ENCODE peak calls at places on chromosomes 6 and 20, in six cellular contexts. D is right lobe of liver, H is spleen, P is A549, S is PC-9, U is brain microvascular endothelial cell. N is an unnamed sample.

GRCh38 chr6:3355358-3356055 is 96.8 kb downstream of the PSMG4 start:
- DNase-seq in U (no peak), H (peak), D (no peak), S (peak), P (no peak), N (peak)

GRCh38 chr6:109381007-109381746 is 1.1 kb downstream of the CD164 start:
- DNase-seq in S (no peak), U (no peak), P (no peak), D (no peak), H (no peak), N (peak)

GRCh38 chr20:37911838-37912273 is 8.9 kb downstream of the VSTM2L start:
- DNase-seq in H (no peak), U (no peak), P (peak), S (no peak), D (no peak), N (peak)

GRCh38 chr6:166527849-166528248 is 58.6 kb downstream of the RAMACL start:
- DNase-seq in D (no peak), S (no peak), H (no peak), P (no peak), U (no peak), N (no peak)

GRCh38 chr6:35058041-35058675 is 83.0 kb downstream of the TCP11 start:
- DNase-seq in U (no peak), S (no peak), D (no peak), P (no peak), H (peak), N (peak)

GRCh38 chr6:109743739-109744138 is 52.6 kb downstream of the FIG4 start:
- DNase-seq in D (no peak), U (peak), S (no peak), P (no peak), H (no peak), N (peak)

GRCh38 chr20:38320221-38320620 is 16.3 kb downstream of the BPI start:
- DNase-seq in H (no peak), S (no peak), P (no peak), D (no peak), U (peak), N (no peak)

GRCh38 chr6:36127462-36128016 is 2.8 kb upstream of the MAPK13 start:
- DNase-seq in H (peak), S (peak), P (peak), U (peak), D (peak), N (peak)

GRCh38 chr6:132466952-132467351 is 46.0 kb downstream of the STX7 start:
- DNase-seq in P (no peak), D (no peak), U (no peak), S (no peak), H (no peak), N (peak)

GRCh38 chr6:142421285-142422202 is 119.7 kb downstream of the ADGRG6 start:
- DNase-seq in H (no peak), S (no peak), D (no peak), P (no peak), U (no peak), N (peak)

GRCh38 chr6:34238507-34239239 is 2.0 kb downstream of the HMGA1 start:
- DNase-seq in D (peak), P (no peak), U (no peak), S (no peak), H (peak), N (no peak)

GRCh38 chr6:3761989-3762270 is 10.4 kb upstream of the PXDC1 start:
- DNase-seq in U (no peak), H (no peak), S (no peak), D (no peak), P (no peak), N (no peak)

GRCh38 chr6:163530406-163530805 is 115.9 kb downstream of the QKI start:
- DNase-seq in D (no peak), P (no peak), S (no peak), U (no peak), H (no peak), N (no peak)

GRCh38 chr6:133502451-133503259 is 261.5 kb downstream of the EYA4 start:
- DNase-seq in P (no peak), H (no peak), D (no peak), S (peak), U (peak), N (peak)

GRCh38 chr6:35624341-35625070 is 64.2 kb downstream of the FKBP5 start:
- DNase-seq in U (no peak), S (no peak), H (no peak), D (no peak), P (peak), N (peak)

GRCh38 chr20:64080013-64080812 is at the start of gene OPRL1:
- DNase-seq in U (no peak), P (no peak), D (no peak), S (no peak), H (peak), N (no peak)

GRCh38 chr20:18956878-18957277 is 143.3 kb downstream of the SCP2D1 start:
- DNase-seq in S (no peak), H (no peak), D (no peak), U (no peak), P (no peak), N (no peak)

GRCh38 chr6:139250296-139251274 is 41.2 kb downstream of the TXLNB start:
- DNase-seq in U (peak), D (no peak), S (peak), H (peak), P (peak), N (peak)

GRCh38 chr6:30769853-30770160 is 25.5 kb upstream of the IER3 start:
- DNase-seq in S (no peak), P (no peak), H (no peak), D (no peak), U (no peak), N (no peak)

GRCh38 chr6:30768634-30769087 is 24.3 kb upstream of the IER3 start:
- DNase-seq in D (no peak), U (no peak), P (no peak), S (no peak), H (no peak), N (no peak)

GRCh38 chr6:30770164-30770563 is 25.8 kb upstream of the IER3 start:
- DNase-seq in U (no peak), P (peak), H (no peak), S (no peak), D (no peak), N (peak)

GRCh38 chr6:30770592-30770991 is 26.2 kb upstream of the IER3 start:
- DNase-seq in U (no peak), H (no peak), S (no peak), P (no peak), D (no peak), N (no peak)

GRCh38 chr6:30769088-30769852 is 24.9 kb upstream of the IER3 start:
- DNase-seq in D (no peak), H (no peak), S (peak), U (peak), P (peak), N (peak)
- H3K4me3 ChIP-seq in D (no peak), H (no peak), S (peak), U (peak), P (peak), N (no peak)

DNA sequence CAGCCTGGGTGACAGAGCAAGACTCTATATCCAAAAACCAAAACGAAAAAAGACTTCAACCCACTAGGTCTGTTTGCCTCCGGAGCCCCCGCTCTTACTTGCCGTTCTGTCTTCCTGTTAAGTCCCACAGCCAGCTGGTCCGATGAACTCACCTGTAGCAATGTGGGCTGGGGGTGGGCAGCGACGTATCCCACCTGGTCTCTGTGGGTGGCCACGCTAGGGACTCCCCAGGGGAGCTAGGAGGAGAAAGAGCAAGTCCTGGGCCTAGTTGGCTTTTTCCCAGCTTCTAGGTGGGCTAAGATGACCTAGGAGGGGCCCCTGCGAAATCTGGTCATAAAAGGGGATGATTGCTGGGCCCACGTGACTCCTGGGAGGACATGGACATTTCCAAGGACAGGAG is 166.0 kb upstream of the KCNG1 start:
- DNase-seq in P (no peak), H (no peak), D (no peak), U (no peak), S (no peak), N (no peak)
- H3K4me3 ChIP-seq in P (no peak), H (no peak), D (no peak), U (no peak), S (no peak), N (no peak)

GRCh38 chr6:151822252-151823111 is 15.0 kb downstream of the ESR1 start:
- DNase-seq in D (no peak), H (no peak), U (no peak), S (no peak), P (no peak), N (no peak)
- H3K4me3 ChIP-seq in D (no peak), H (no peak), U (no peak), S (no peak), P (no peak), N (no peak)

GRCh38 chr20:25148181-25148981 is 47.1 kb upstream of the ENTPD6 start:
- DNase-seq in S (no peak), U (peak), H (peak), D (no peak), P (no peak), N (peak)
- H3K4me3 ChIP-seq in S (no peak), U (peak), H (peak), D (no peak), P (no peak), N (peak)

N was measured in fibroblast of villous mesenchyme.